ENCODE peak calls at places on chromosomes 3 and 15, in six cellular contexts. X, P, F, Z, E and Q are unnamed samples.

GRCh38 chr15:68991723-68992122 is 22.8 kb upstream of the NOX5 start:
- DNase-seq in E (peak; percentile 18), P (no peak), X (peak; percentile 65), Z (no peak), F (no peak), Q (peak; percentile 9)

GRCh38 chr3:45145681-45146614 is at the start of gene CDCP1:
- DNase-seq in E (peak; percentile 43), F (peak; percentile 82), P (peak; percentile 77), Z (no peak), X (peak; percentile 58), Q (no peak)

GRCh38 chr3:152037953-152038352 is 164.5 kb downstream of the SUCNR1 start:
- DNase-seq in E (no peak), P (no peak), Z (no peak), F (no peak), X (peak; percentile 33), Q (no peak)

GRCh38 chr3:169953462-169954141 is 13.0 kb upstream of the SEC62 start:
- DNase-seq in P (no peak), Z (no peak), X (no peak), F (no peak), E (no peak), Q (no peak)

GRCh38 chr3:23519548-23520208 is 286.1 kb upstream of the UBE2E1 start:
- DNase-seq in E (no peak), F (no peak), X (no peak), P (no peak), Z (no peak), Q (no peak)

GRCh38 chr15:93121089-93121488 is 32.1 kb upstream of the RGMA start:
- DNase-seq in Z (no peak), E (no peak), X (no peak), P (no peak), F (no peak), Q (no peak)

GRCh38 chr3:162780313-162780712 is 1283.7 kb downstream of the OTOL1 start:
- DNase-seq in X (no peak), P (no peak), E (no peak), F (no peak), Z (no peak), Q (no peak)

GRCh38 chr3:23861689-23862088 is 55.1 kb downstream of the NKIRAS1 start:
- DNase-seq in X (no peak), E (no peak), P (no peak), F (no peak), Z (no peak), Q (no peak)

GRCh38 chr3:102229062-102229655 is 205.7 kb upstream of the ZPLD1 start:
- DNase-seq in X (peak; percentile 85), F (peak; percentile 86), P (peak; percentile 81), E (peak; percentile 73), Z (peak; percentile 80), Q (peak; percentile 62)

GRCh38 chr3:172280406-172281051 is 167.7 kb downstream of the GHSR start:
- DNase-seq in E (peak; percentile 86), P (no peak), Z (no peak), X (peak; percentile 30), F (no peak), Q (peak; percentile 94)

GRCh38 chr3:146247906-146248305 is 3.0 kb downstream of the PLSCR4 start:
- DNase-seq in E (peak; percentile 4), X (no peak), Z (no peak), P (no peak), F (no peak), Q (no peak)

GRCh38 chr15:71278989-71279756 is 163.9 kb downstream of the THSD4 start:
- DNase-seq in F (no peak), Z (no peak), E (peak; percentile 83), P (no peak), X (no peak), Q (peak; percentile 97)

GRCh38 chr3:3817870-3818269 is 18.6 kb downstream of the LRRN1 start:
- DNase-seq in X (no peak), P (no peak), Z (no peak), F (no peak), E (no peak), Q (no peak)

GRCh38 chr3:3827111-3827510 is 27.9 kb downstream of the LRRN1 start:
- DNase-seq in P (no peak), E (no peak), Z (no peak), X (no peak), F (no peak), Q (no peak)

GRCh38 chr3:3825025-3825424 is 25.8 kb downstream of the LRRN1 start:
- DNase-seq in Z (no peak), X (no peak), E (no peak), P (no peak), F (no peak), Q (no peak)

GRCh38 chr3:3821780-3822179 is 22.5 kb downstream of the LRRN1 start:
- DNase-seq in X (no peak), F (no peak), E (no peak), Z (no peak), P (no peak), Q (no peak)
- H2BK15ac ChIP-seq in X (no peak overlapping the region), F (no peak overlapping the region), E (no peak overlapping the region), Z (no peak overlapping the region), P (no peak overlapping the region), Q (no peak overlapping the region)

DNA sequence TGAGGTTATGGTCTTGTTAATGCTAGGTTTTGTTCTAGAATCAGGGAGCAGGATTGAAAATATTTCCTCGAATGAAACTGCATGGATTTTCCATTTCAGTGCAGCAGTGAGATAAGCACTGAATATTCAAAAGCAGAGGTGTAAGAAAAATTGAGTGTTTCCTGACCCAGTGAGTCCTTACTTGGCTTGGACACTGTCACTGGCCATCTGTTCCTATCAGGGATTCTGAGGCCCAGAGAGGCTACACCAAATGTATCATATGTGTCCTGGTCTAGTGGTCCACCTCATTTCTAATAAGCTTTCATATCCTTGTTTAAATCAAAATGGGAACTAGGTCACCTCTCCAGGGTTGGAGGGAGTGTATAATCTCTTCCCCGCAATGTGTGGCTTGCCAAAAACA is 61.1 kb upstream of the RAD18 start:
- DNase-seq in X (no peak), P (no peak), E (no peak), Z (no peak), F (no peak), Q (no peak)
- H2BK15ac ChIP-seq in X (no peak overlapping the region), P (no peak overlapping the region), E (no peak overlapping the region), Z (no peak overlapping the region), F (no peak overlapping the region), Q (no peak overlapping the region)

DNA sequence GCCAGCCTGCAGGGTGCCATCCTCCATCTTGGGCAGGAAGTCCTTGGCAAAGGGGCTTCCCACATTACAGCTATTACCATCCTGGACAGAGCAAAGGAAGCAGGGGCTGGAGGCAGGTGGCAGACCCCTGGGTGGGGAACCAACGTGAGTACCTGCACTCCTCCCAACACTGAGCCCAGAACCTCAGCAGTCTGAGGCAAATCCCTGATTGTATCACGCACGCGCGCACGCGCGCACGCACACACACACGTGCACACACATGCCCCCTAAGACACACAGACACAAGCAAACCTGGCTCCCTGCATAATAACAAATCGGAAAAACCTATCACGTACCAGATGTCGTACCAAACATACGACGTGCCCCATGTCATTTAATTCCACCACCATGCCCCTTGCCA is 11.8 kb downstream of the POLG start:
- DNase-seq in F (no peak), Z (no peak), E (no peak), P (no peak), X (no peak), Q (no peak)
- H2BK15ac ChIP-seq in F (no peak overlapping the region), Z (no peak overlapping the region), E (no peak overlapping the region), P (no peak overlapping the region), X (no peak overlapping the region), Q (no peak overlapping the region)

DNA sequence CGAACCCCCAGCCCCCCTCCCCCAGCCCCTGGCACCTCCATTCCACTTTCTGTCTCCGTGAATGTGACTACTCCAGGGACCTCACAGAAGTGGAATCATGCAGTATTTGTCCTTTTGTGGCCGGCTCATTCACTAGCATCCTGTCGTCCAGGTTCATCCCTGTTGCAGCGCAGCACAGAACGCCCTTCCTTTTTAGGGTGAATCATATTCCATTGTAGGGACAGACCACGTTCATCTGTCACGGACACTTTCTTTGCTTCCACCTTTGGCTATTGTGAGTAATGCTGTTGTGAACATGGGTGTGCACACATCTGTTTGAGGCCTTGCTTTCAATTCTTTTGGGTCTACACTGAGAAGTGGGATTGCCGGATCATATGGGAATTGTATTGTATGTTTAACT is 148.9 kb upstream of the IQSEC1 start:
- DNase-seq in Z (no peak), P (no peak), F (no peak), X (no peak), E (no peak), Q (no peak)
- H2BK15ac ChIP-seq in Z (no peak overlapping the region), P (no peak overlapping the region), F (no peak overlapping the region), X (no peak overlapping the region), E (no peak overlapping the region), Q (no peak overlapping the region)

GRCh38 chr3:134769469-134769868 is 25.6 kb upstream of the EPHB1 start:
- DNase-seq in Z (no peak), E (no peak), X (no peak), P (no peak), F (no peak), Q (no peak)
- H2BK15ac ChIP-seq in Z (no peak overlapping the region), E (no peak overlapping the region), X (no peak overlapping the region), P (no peak overlapping the region), F (no peak overlapping the region), Q (no peak overlapping the region)

GRCh38 chr15:89496155-89497098 is at the start of gene RHCG:
- DNase-seq in X (peak; percentile 94), P (peak; percentile 92), E (peak; percentile 9), F (peak; percentile 83), Z (peak; percentile 29), Q (peak; percentile 24)
- H2BK15ac ChIP-seq in X (no peak within 1 kb of the TSS), P (peak within 1 kb of the TSS; percentile 49), E (no peak within 1 kb of the TSS), F (no peak within 1 kb of the TSS), Z (no peak within 1 kb of the TSS), Q (no peak within 1 kb of the TSS)